ENCODE peak calls at places on chromosomes 1 and 21, in ten cellular contexts. H is A549; T is NCI-H1105 treated with DMSO at 0.1 percent for 48 hours; L is activated CD4-positive, alpha-beta T cell treated with anti-CD3 and anti-CD28 coated beads for 36 hours; Q is NCI-H69; R is adipocyte; F is DMS153; K is GF-D8; N is C1 segment of cervical spinal cord; E is ascending aorta. S is an unnamed sample.

GRCh38 chr1:17200756-17201155 is 4.2 kb upstream of the PADI1 start:
- DNase-seq in E (no peak), T (no peak), K (no peak), N (no peak), R (no peak), L (peak; percentile 1), Q (no peak), F (no peak), H (no peak), S (no peak)

GRCh38 chr1:100528861-100529260 is 9.1 kb upstream of the GPR88 start:
- DNase-seq in Q (no peak), K (no peak), N (no peak), T (peak; percentile 54), R (peak; percentile 64), E (no peak), L (no peak), H (no peak), F (no peak), S (no peak)

GRCh38 chr1:5514519-5515183 is 477.6 kb downstream of the NPHP4 start:
- DNase-seq in K (no peak), H (peak; percentile 67), N (peak; percentile 60), T (peak; percentile 74), L (peak; percentile 83), E (no peak), Q (peak; percentile 24), R (peak; percentile 61), F (peak; percentile 61), S (peak; percentile 3)

GRCh38 chr1:74368335-74368734 is 133.1 kb downstream of the TNNI3K start:
- DNase-seq in E (no peak), Q (no peak), K (no peak), T (no peak), F (no peak), L (no peak), H (no peak), R (peak; percentile 27), N (no peak), S (no peak)

GRCh38 chr1:183163311-183163710 is 22.8 kb upstream of the LAMC2 start:
- DNase-seq in F (peak; percentile 48), K (no peak), T (no peak), H (peak; percentile 68), L (no peak), N (no peak), R (peak; percentile 72), Q (no peak), E (no peak), S (peak; percentile 88)

GRCh38 chr1:18541046-18541795 is 60.5 kb downstream of the KLHDC7A start:
- DNase-seq in N (no peak), H (no peak), R (no peak), L (no peak), K (no peak), F (no peak), Q (no peak), E (no peak), T (no peak), S (no peak)

GRCh38 chr21:43859747-43860214 is 5.2 kb upstream of the AGPAT3 start:
- DNase-seq in H (no peak), F (no peak), R (no peak), K (no peak), E (no peak), N (no peak), T (no peak), L (no peak), Q (no peak), S (no peak)

GRCh38 chr1:179550753-179551682 is 24.7 kb downstream of the NPHS2 start:
- DNase-seq in K (no peak), Q (no peak), N (no peak), E (no peak), F (no peak), H (no peak), R (peak; percentile 67), T (no peak), L (no peak), S (peak; percentile 55)

GRCh38 chr1:27968692-27969091 is 8.9 kb downstream of the XKR8 start:
- DNase-seq in N (no peak), T (no peak), K (no peak), L (peak; percentile 27), H (no peak), F (no peak), Q (no peak), R (peak; percentile 76), E (no peak), S (no peak)

GRCh38 chr21:32772281-32773047 is 909 bp upstream of the PAXBP1 start:
- DNase-seq in R (peak; percentile 72), T (peak; percentile 44), E (no peak), K (peak; percentile 51), N (no peak), H (peak; percentile 19), Q (peak; percentile 53), F (no peak), L (peak; percentile 81), S (no peak)

GRCh38 chr21:45332981-45333582 is 45.4 kb upstream of the POFUT2 start:
- DNase-seq in F (no peak), N (no peak), E (no peak), K (no peak), R (no peak), T (no peak), Q (peak; percentile 95), H (no peak), L (no peak), S (no peak)

GRCh38 chr21:35142036-35142825 is 93.1 kb upstream of the RUNX1 start:
- DNase-seq in N (no peak), Q (no peak), H (no peak), R (no peak), F (no peak), E (no peak), K (no peak), L (no peak), T (no peak), S (no peak)

GRCh38 chr1:98383341-98383740 is 278.2 kb upstream of the SNX7 start:
- DNase-seq in R (no peak), Q (no peak), K (no peak), H (no peak), T (no peak), F (no peak), N (no peak), E (no peak), L (no peak), S (no peak)

GRCh38 chr1:24450321-24450720 is 34.7 kb downstream of the NIPAL3 start:
- DNase-seq in R (no peak), H (no peak), E (no peak), Q (no peak), N (no peak), K (no peak), F (no peak), L (no peak), T (no peak), S (no peak)

GRCh38 chr21:45521241-45521640 is 21.0 kb downstream of the SLC19A1 start:
- DNase-seq in R (no peak), Q (no peak), E (no peak), L (no peak), H (no peak), F (no peak), N (no peak), K (no peak), T (no peak), S (no peak)

GRCh38 chr1:21903638-21904474 is 33.3 kb downstream of the HSPG2 start:
- DNase-seq in Q (no peak), F (no peak), T (no peak), E (no peak), K (no peak), N (no peak), R (no peak), L (no peak), H (no peak), S (no peak)

GRCh38 chr1:202856034-202856433 is 32.9 kb downstream of the RABIF start:
- DNase-seq in F (no peak), N (no peak), Q (no peak), R (no peak), K (no peak), H (no peak), E (no peak), L (no peak), T (no peak), S (no peak)

GRCh38 chr1:12451560-12451900 is 166.5 kb downstream of the DHRS3 start:
- DNase-seq in L (no peak), Q (no peak), R (no peak), N (no peak), H (no peak), F (no peak), E (no peak), K (no peak), T (no peak), S (no peak)

GRCh38 chr1:165854101-165854845 is 26.9 kb downstream of the UCK2 start:
- DNase-seq in K (peak; percentile 77), Q (peak; percentile 53), L (no peak), T (no peak), E (no peak), N (no peak), F (peak; percentile 33), H (peak; percentile 56), R (peak; percentile 77), S (peak; percentile 92)

GRCh38 chr1:112925015-112925414 is 31.0 kb downstream of the SLC16A1 start:
- DNase-seq in E (no peak), R (no peak), N (no peak), T (no peak), L (no peak), K (no peak), Q (no peak), H (no peak), F (no peak), S (no peak)

GRCh38 chr21:38751379-38752050 is 54.2 kb upstream of the ETS2 start:
- DNase-seq in K (peak; percentile 77), F (no peak), R (no peak), E (peak; percentile 77), L (no peak), T (no peak), H (no peak), Q (no peak), N (peak; percentile 16), S (no peak)